ENCODE peak calls at places on chromosome 6, in six cellular contexts. Q is neural progenitor cell, W is GM23248, D is fibroblast of lung, P is PC-9, B is A673. N is an unnamed sample.

GRCh38 chr6:36958775-36959554 is 4.4 kb downstream of the PI16 start:
- DNase-seq in D (no peak), P (no peak), B (no peak), W (no peak), Q (no peak), N (no peak)

GRCh38 chr6:68046756-68047155 is 588.3 kb upstream of the ADGRB3 start:
- DNase-seq in B (no peak), P (no peak), Q (no peak), W (no peak), D (no peak), N (no peak)

GRCh38 chr6:33080127-33081089 is 4.6 kb downstream of the HLA-DPB1 start:
- DNase-seq in W (peak), D (peak), B (peak), Q (peak), P (no peak), N (no peak)

GRCh38 chr6:15444881-15445280 is 199.0 kb downstream of the JARID2 start:
- DNase-seq in W (no peak), B (peak), P (no peak), D (peak), Q (no peak), N (peak)

GRCh38 chr6:15247750-15248450 is 2.0 kb downstream of the JARID2 start:
- DNase-seq in Q (peak), P (peak), W (peak), B (peak), D (peak), N (no peak)

GRCh38 chr6:169162968-169163903 is 90.4 kb downstream of the THBS2 start:
- DNase-seq in Q (no peak), P (no peak), W (peak), D (peak), B (no peak), N (peak)

GRCh38 chr6:148835920-148836441 is 89.2 kb downstream of the UST start:
- DNase-seq in B (peak), W (peak), Q (no peak), D (peak), P (no peak), N (no peak)

GRCh38 chr6:75143186-75143585 is 62.7 kb downstream of the COL12A1 start:
- DNase-seq in W (peak), P (no peak), D (peak), Q (no peak), B (no peak), N (no peak)

GRCh38 chr6:35371494-35372262 is 29.3 kb downstream of the PPARD start:
- DNase-seq in Q (no peak), W (no peak), P (no peak), D (no peak), B (no peak), N (no peak)

GRCh38 chr6:167879612-167880011 is 52.9 kb downstream of the AFDN start:
- DNase-seq in D (no peak), B (no peak), W (no peak), Q (no peak), P (no peak), N (no peak)

GRCh38 chr6:10412165-10412947 is 2.5 kb downstream of the TFAP2A start:
- DNase-seq in P (peak), W (peak), D (peak), Q (peak), B (peak), N (no peak)

GRCh38 chr6:168418631-168419250 is 22.2 kb upstream of the SMOC2 start:
- DNase-seq in W (no peak), P (no peak), B (no peak), D (no peak), Q (no peak), N (no peak)

GRCh38 chr6:152368761-152369624 is 268.2 kb downstream of the SYNE1 start:
- DNase-seq in Q (peak), B (no peak), W (no peak), D (peak), P (no peak), N (no peak)

GRCh38 chr6:113953346-113953745 is 17.6 kb downstream of the HDAC2 start:
- DNase-seq in W (peak), Q (no peak), D (peak), P (no peak), B (no peak), N (no peak)

GRCh38 chr6:90458353-90459224 is 128.3 kb downstream of the MAP3K7 start:
- DNase-seq in P (no peak), W (peak), D (no peak), Q (no peak), B (peak), N (no peak)

GRCh38 chr6:43702522-43703440 is 15.2 kb upstream of the MRPS18A start:
- DNase-seq in W (peak), B (peak), P (peak), Q (peak), D (peak), N (peak)

GRCh38 chr6:97133071-97133470 is 149.9 kb downstream of the MMS22L start:
- DNase-seq in D (no peak), Q (no peak), B (no peak), P (no peak), W (peak), N (no peak)

GRCh38 chr6:36028088-36028886 is 679 bp downstream of the MAPK14 start:
- DNase-seq in B (peak), Q (no peak), W (peak), P (no peak), D (peak), N (no peak)

GRCh38 chr6:113805167-113805835 is 51.8 kb upstream of the MARCKS start:
- DNase-seq in B (no peak), Q (no peak), D (peak), W (no peak), P (no peak), N (no peak)

GRCh38 chr6:97138581-97138980 is 144.4 kb downstream of the MMS22L start:
- DNase-seq in B (no peak), W (no peak), Q (no peak), P (no peak), D (no peak), N (no peak)

GRCh38 chr6:11198663-11199603 is 33.5 kb downstream of the NEDD9 start:
- DNase-seq in W (no peak), D (no peak), P (no peak), B (no peak), Q (no peak), N (no peak)

GRCh38 chr6:157428418-157429202 is 47.6 kb downstream of the ZDHHC14 start:
- DNase-seq in D (no peak), Q (peak), P (peak), B (no peak), W (peak), N (peak)
- TF ChIP-seq EZH2 in D (no peak), Q (no peak), P (no peak), B (no peak), W (no peak), N (no peak)

DNA sequence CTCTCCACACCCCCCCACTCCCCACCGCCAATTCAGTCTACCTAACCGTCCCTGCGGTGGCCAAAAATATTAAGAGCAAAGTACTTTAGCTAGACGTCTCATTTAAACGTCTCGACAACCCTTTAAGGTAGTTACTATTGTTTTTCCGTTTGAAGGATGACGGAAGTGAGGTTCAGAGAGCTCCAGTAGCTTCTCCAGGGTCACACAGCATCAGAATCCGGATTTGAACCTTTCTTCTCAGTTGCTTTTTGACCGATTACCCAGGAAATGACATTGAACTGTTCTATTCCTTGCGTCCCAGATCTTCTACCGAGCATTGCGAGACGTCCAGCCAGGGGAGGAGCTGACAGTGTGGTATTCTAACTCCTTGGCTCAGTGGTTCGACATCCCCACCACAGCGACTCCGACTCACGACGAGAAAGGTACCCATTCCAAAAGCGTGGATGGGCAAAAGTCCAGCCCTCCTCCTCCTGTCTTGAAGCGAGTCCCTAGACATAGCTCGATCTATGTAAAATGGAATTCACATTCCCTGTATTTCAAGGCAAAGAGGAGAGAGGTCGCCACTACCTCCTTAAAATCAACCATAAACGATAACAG is 2.4 kb downstream of the PRDM13 start:
- DNase-seq in B (no peak), W (no peak), D (no peak), P (no peak), Q (no peak), N (no peak)
- TF ChIP-seq EZH2 in B (no peak), W (no peak), D (no peak), P (no peak), Q (no peak), N (no peak)

DNA sequence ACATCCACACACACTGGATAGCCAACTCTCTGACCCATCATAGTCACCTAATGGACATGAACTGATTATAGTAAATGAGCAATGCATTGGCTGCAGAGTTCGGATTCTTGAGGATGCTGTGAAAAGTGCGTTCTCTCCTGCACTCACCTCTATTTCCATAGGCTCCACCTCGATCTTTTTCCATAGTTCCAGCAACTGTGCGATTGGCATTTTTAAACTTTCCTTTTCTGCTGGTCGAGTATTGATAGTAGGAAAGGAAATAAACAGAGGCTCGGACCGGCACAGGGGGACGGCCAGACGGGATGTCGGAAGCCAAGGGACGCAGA is 94.4 kb downstream of the RNASET2 start:
- DNase-seq in P (no peak), Q (no peak), D (no peak), W (no peak), B (no peak), N (no peak)
- TF ChIP-seq EZH2 in P (no peak), Q (no peak), D (peak), W (no peak), B (peak), N (no peak)

GRCh38 chr6:133855599-133855972 is 33.3 kb upstream of the TCF21 start:
- DNase-seq in D (no peak), Q (no peak), B (no peak), P (no peak), W (no peak), N (no peak)

GRCh38 chr6:133854633-133855598 is 34.0 kb upstream of the TCF21 start:
- DNase-seq in D (no peak), B (no peak), Q (peak), W (peak), P (no peak), N (no peak)

GRCh38 chr6:133857696-133858095 is 31.2 kb upstream of the TCF21 start:
- DNase-seq in P (no peak), Q (no peak), D (no peak), B (no peak), W (no peak), N (no peak)

GRCh38 chr6:133856911-133857310 is 32.0 kb upstream of the TCF21 start:
- DNase-seq in W (no peak), D (no peak), P (no peak), Q (no peak), B (no peak), N (no peak)

DNA sequence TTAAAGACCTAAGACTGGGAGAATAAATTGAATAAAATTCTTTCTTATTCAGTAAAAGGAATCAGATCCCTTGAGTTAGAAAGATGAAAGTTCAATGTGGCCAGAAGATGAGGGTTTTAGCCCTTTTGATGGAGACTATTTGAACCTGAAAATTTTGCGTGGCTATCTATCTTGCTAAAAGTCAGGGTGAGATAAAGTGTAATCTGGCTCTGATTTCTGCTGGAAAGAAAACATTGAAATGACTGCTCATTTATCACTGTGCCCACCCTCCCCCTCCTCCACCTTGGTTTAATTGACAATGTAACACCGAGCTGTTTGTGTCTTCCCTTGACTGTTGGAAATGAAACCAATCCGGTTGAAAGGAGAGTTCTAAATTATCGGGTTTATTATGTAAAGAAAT is 32.9 kb upstream of the TCF21 start:
- DNase-seq in Q (no peak), P (no peak), B (no peak), D (no peak), W (no peak), N (no peak)
- TF ChIP-seq EZH2 in Q (peak), P (no peak), B (no peak), D (no peak), W (peak), N (no peak)

DNA sequence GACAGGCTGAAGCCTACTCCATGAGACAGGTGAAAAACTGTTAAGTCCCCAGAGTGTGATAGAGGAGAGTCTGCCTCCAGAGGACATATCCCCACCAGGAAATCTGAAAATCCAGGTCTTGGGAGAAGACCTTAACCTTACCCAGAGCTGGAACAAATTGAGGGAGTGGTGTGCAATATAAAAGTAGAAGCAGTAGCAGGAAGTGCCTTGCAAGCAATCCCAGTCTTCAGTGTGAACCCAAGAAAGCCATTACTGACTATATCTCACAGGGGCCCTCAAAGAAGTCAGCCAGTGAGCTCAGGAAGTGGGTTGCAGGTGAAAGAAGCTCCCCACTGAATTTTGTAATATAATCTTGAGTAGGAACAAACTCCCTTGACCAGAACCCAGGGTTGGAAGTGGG is 41.9 kb upstream of the PKIB start:
- DNase-seq in D (no peak), B (no peak), P (no peak), W (no peak), Q (no peak), N (no peak)
- TF ChIP-seq EZH2 in D (no peak), B (no peak), P (no peak), W (no peak), Q (no peak), N (no peak)

GRCh38 chr6:1311400-1312192 is at the start of gene FOXQ1:
- DNase-seq in P (peak), Q (peak), B (peak), W (peak), D (peak), N (peak)

GRCh38 chr6:1313755-1314503 is 2.0 kb downstream of the FOXQ1 start:
- DNase-seq in B (no peak), P (peak), Q (peak), W (peak), D (no peak), N (peak)

GRCh38 chr6:1312193-1312443 is 220 bp downstream of the FOXQ1 start:
- DNase-seq in W (no peak), P (no peak), Q (no peak), B (no peak), D (no peak), N (no peak)

GRCh38 chr6:1313364-1313754 is 1.5 kb downstream of the FOXQ1 start:
- DNase-seq in D (no peak), P (peak), Q (no peak), B (no peak), W (peak), N (no peak)

GRCh38 chr6:1312444-1313363 is 806 bp downstream of the FOXQ1 start:
- DNase-seq in D (no peak), W (peak), Q (peak), P (peak), B (peak), N (no peak)
- TF ChIP-seq EZH2 in D (no peak), W (peak), Q (peak), P (no peak), B (peak), N (no peak)

DNA sequence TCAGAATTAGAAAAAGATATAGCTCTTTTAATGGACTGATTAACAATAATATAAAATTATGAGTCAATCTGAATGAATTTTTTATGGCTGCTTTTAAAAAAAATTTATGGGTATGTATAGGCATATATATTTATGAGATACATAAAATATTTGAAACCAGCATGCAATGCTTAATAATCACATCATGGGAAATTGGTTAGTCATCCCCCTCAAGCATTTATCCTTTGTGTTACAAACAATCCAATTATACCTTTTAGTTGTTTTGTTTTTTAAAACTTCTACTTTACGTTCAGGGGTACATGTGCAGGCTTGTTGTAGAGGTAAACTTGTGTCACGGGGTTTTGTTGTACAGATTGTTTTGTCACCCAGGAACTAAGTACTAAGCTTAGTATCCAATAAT is 63.4 kb upstream of the HMGCLL1 start:
- DNase-seq in D (no peak), B (no peak), P (no peak), Q (no peak), W (no peak), N (no peak)
- TF ChIP-seq EZH2 in D (no peak), B (no peak), P (no peak), Q (no peak), W (no peak), N (no peak)

GRCh38 chr6:122122686-122123085 is 276.8 kb upstream of the HSF2 start:
- DNase-seq in Q (no peak), D (no peak), B (no peak), W (no peak), P (no peak), N (no peak)
- TF ChIP-seq EZH2 in Q (no peak), D (no peak), B (no peak), W (no peak), P (no peak), N (no peak)

GRCh38 chr6:106827081-106827480 is 147.4 kb downstream of the CD24 start:
- DNase-seq in P (no peak), Q (no peak), B (no peak), D (no peak), W (no peak), N (no peak)
- TF ChIP-seq EZH2 in P (no peak), Q (no peak), B (no peak), D (no peak), W (no peak), N (no peak)

GRCh38 chr6:133955136-133955576 is 2.1 kb downstream of the TBPL1 start:
- DNase-seq in Q (no peak), P (no peak), W (no peak), D (no peak), B (no peak), N (no peak)

GRCh38 chr6:133951881-133952814 is 876 bp upstream of the TBPL1 start:
- DNase-seq in W (peak), P (peak), Q (peak), D (peak), B (peak), N (peak)

GRCh38 chr6:133952815-133953633 is at the start of gene TBPL1:
- DNase-seq in B (peak), D (peak), Q (peak), P (peak), W (peak), N (peak)

GRCh38 chr6:133955582-133956412 is 2.8 kb downstream of the TBPL1 start:
- DNase-seq in D (no peak), P (no peak), B (no peak), Q (no peak), W (no peak), N (no peak)

DNA sequence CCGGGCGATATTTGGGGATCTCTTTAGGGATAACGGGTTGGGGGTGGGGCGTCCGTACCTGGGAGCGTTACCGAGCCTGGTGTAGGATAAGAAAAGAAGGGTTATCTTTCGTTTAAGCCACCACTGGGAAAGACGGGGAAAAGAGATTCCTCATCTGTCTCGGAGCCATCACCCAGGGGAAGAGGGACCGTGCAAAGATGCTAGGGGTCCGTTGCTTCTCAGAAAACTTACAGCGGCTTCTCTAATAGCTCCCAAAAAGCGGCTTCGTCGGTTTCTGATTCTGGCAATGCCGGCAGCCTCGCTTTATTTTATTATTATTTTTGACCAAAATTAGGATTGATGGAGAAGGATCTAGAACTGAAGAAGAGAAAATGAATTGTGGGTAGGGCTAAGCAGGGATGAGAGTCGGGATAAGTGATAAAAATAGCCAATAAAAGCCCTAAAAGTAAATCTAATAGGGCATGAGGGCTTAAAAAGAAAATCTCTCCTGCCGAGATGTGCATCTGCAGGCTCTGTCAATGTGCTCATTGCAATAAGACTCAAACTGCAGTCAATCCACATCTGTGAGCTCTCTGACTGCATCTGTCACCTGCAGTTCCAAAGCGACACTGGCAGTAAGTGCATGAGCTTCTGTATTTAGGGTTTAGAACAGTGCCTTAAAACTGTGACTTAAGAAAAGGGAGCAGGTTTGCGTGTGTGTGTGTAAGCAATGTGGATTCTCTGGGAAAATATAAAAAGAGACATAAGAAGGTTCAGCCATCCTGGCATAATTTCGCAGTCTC is 801 bp downstream of the TBPL1 start:
- DNase-seq in B (no peak), D (no peak), W (peak), P (no peak), Q (peak), N (no peak)
- TF ChIP-seq EZH2 in B (no peak), D (no peak), W (no peak), P (no peak), Q (no peak), N (no peak)

N was measured in HCT116.